ENCODE peak calls at places on chromosomes 4 and X, in eight cellular contexts. M is heart right ventricle, R is fibroblast of lung, F is trophoblast cell, L is left ventricle myocardium inferior, Q is uterus, Y is pancreas, C is tibial artery. T is an unnamed sample. For H3K4me1, the result is how much of the 10 kb centered on the place peaks cover.

GRCh38 chr4:161714022-161714751 is 449.6 kb downstream of the FSTL5 start:
- DNase-seq in M (no peak), R (peak), C (no peak), Y (no peak), F (no peak), L (no peak), Q (no peak), T (peak)

GRCh38 chrX:154473683-154474082 is 5.4 kb downstream of the LAGE3 start:
- DNase-seq in M (no peak), R (no peak), Y (no peak), Q (no peak), F (no peak), C (no peak), L (no peak), T (no peak)

GRCh38 chr4:138406881-138407280 is 164.7 kb upstream of the SLC7A11 start:
- DNase-seq in F (peak), M (no peak), R (peak), C (no peak), Y (no peak), Q (peak), L (no peak), T (peak)

GRCh38 chrX:70264784-70265183 is 3.4 kb upstream of the ARR3 start:
- DNase-seq in R (no peak), Q (no peak), L (no peak), C (no peak), F (no peak), M (no peak), Y (no peak), T (no peak)

GRCh38 chrX:109390556-109390955 is 91.3 kb downstream of the GUCY2F start:
- DNase-seq in F (peak), R (no peak), M (no peak), C (no peak), Y (no peak), Q (no peak), L (no peak), T (no peak)

GRCh38 chr4:37891221-37892159 is 606 bp downstream of the TBC1D1 start:
- DNase-seq in Q (peak), R (peak), Y (peak), C (peak), L (peak), F (peak), M (peak), T (no peak)

GRCh38 chr4:13844740-13845139 is 217.2 kb upstream of the BOD1L1 start:
- DNase-seq in M (no peak), F (no peak), L (no peak), Q (no peak), C (no peak), Y (no peak), R (no peak), T (no peak)

GRCh38 chr4:67634741-67635140 is 66.2 kb downstream of the UBA6 start:
- DNase-seq in R (no peak), M (no peak), Q (no peak), Y (no peak), C (no peak), L (no peak), F (no peak), T (no peak)

GRCh38 chrX:112636288-112636687 is 43.5 kb downstream of the LHFPL1 start:
- DNase-seq in F (no peak), C (no peak), Q (no peak), L (no peak), R (peak), M (no peak), Y (no peak), T (peak)

GRCh38 chr4:176879370-176880116 is 86.8 kb upstream of the VEGFC start:
- DNase-seq in R (no peak), Q (no peak), F (no peak), Y (no peak), C (no peak), L (no peak), M (no peak), T (no peak)

GRCh38 chr4:107709916-107710315 is 10.1 kb downstream of the PAPSS1 start:
- DNase-seq in M (no peak), F (peak), R (peak), C (no peak), Q (no peak), Y (no peak), L (no peak), T (no peak)

GRCh38 chrX:152927858-152928760 is 30.2 kb downstream of the ZNF185 start:
- DNase-seq in Q (no peak), M (no peak), L (no peak), C (no peak), Y (no peak), F (no peak), R (no peak), T (no peak)

GRCh38 chrX:17441965-17442364 is 67.0 kb downstream of the NHS start:
- DNase-seq in M (no peak), R (peak), Q (no peak), C (no peak), L (no peak), F (no peak), Y (no peak), T (peak)

GRCh38 chr4:72629540-72629939 is 60.5 kb upstream of the ADAMTS3 start:
- DNase-seq in C (no peak), F (peak), R (peak), L (no peak), Y (no peak), Q (no peak), M (no peak), T (peak)

GRCh38 chr4:184310881-184311709 is 93.4 kb upstream of the ENPP6 start:
- DNase-seq in Y (peak), F (no peak), Q (no peak), M (peak), L (peak), C (no peak), R (no peak), T (no peak)

GRCh38 chr4:83361416-83362196 is 27.0 kb upstream of the HPSE start:
- DNase-seq in F (no peak), L (no peak), R (peak), Q (no peak), M (no peak), Y (no peak), C (no peak), T (no peak)

GRCh38 chr4:8044244-8044643 is 104.6 kb upstream of the AFAP1 start:
- DNase-seq in M (no peak), Y (no peak), C (no peak), R (no peak), L (no peak), F (no peak), Q (no peak), T (no peak)

GRCh38 chr4:8046925-8047541 is 107.4 kb upstream of the AFAP1 start:
- DNase-seq in F (no peak), L (no peak), Y (no peak), Q (no peak), M (no peak), R (no peak), C (no peak), T (no peak)

GRCh38 chr4:8043596-8043995 is 103.9 kb upstream of the AFAP1 start:
- DNase-seq in M (no peak), R (no peak), F (no peak), L (no peak), Y (no peak), C (no peak), Q (no peak), T (no peak)

GRCh38 chr4:8045909-8046308 is 106.2 kb upstream of the AFAP1 start:
- DNase-seq in R (no peak), Y (no peak), M (no peak), C (no peak), F (no peak), L (no peak), Q (no peak), T (no peak)

GRCh38 chr4:8044699-8045098 is 105.0 kb upstream of the AFAP1 start:
- DNase-seq in M (no peak), R (no peak), F (no peak), Q (no peak), C (no peak), Y (no peak), L (no peak), T (no peak)
- H3K4me1 ChIP-seq in M (under half), R (under half), F (under half), Q (under half), C (under half), Y (under half), L (under half), T (under half)

GRCh38 chr4:23920716-23921446 is 31.0 kb upstream of the PPARGC1A start:
- DNase-seq in M (no peak), F (no peak), Y (no peak), L (no peak), C (no peak), Q (no peak), R (no peak), T (no peak)
- H3K27ac ChIP-seq in M (no peak), F (peak), Y (no peak), L (no peak), C (no peak), Q (no peak), R (no peak), T (no peak)

GRCh38 chrX:2696698-2697215 is 5.7 kb downstream of the CD99 start:
- DNase-seq in L (no peak), C (no peak), M (no peak), Y (no peak), Q (no peak), R (peak), F (peak), T (peak)

GRCh38 chrX:2698604-2699003 is 7.5 kb downstream of the CD99 start:
- DNase-seq in Y (no peak), C (no peak), L (no peak), F (peak), R (no peak), M (no peak), Q (no peak), T (no peak)

GRCh38 chrX:2697306-2697705 is 6.2 kb downstream of the CD99 start:
- DNase-seq in Q (no peak), M (no peak), F (no peak), C (no peak), Y (no peak), R (no peak), L (no peak), T (no peak)

GRCh38 chrX:2699959-2700358 is 8.9 kb downstream of the CD99 start:
- DNase-seq in C (no peak), Q (no peak), F (no peak), R (no peak), M (no peak), L (no peak), Y (no peak), T (no peak)

DNA sequence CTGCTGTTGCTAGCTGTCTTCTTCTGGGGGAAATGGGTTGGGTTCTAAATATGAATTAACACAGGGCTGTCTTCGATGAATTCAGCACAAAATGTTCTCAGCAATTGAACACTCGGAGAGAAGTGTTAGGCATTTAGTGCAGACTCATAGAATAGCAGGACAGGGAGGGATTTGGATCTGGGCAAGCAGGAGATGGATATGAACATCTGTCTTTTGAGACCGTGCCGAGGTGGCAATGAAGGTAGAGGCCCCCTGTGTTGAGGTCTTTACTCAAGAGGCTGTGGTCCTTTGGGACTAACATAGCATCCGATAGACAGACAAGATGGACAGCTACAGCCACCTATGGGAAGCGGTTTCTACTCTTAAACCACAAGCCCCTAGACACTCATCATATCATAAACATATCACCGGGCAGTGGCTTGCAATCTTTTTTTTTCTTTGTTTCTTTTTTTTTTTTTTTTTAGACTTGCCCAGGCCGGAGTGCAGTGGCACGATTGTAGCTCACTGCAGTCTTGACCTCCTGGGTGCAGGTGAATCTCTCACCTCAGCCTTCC is 6.7 kb downstream of the CD99 start:
- DNase-seq in M (no peak), Y (no peak), F (no peak), Q (no peak), R (peak), C (no peak), L (no peak), T (peak)
- H3K4me1 ChIP-seq in M (half or more), Y (under half), F (under half), Q (under half), R (under half), C (half or more), L (half or more), T (under half)

GRCh38 chrX:1502853-1503252 is 34.1 kb downstream of the P2RY8 start:
- DNase-seq in Y (no peak), F (no peak), C (no peak), L (no peak), R (no peak), Q (no peak), M (no peak), T (no peak)
- H3K27ac ChIP-seq in Y (no peak), F (no peak), C (no peak), L (peak), R (no peak), Q (no peak), M (peak), T (no peak)

DNA sequence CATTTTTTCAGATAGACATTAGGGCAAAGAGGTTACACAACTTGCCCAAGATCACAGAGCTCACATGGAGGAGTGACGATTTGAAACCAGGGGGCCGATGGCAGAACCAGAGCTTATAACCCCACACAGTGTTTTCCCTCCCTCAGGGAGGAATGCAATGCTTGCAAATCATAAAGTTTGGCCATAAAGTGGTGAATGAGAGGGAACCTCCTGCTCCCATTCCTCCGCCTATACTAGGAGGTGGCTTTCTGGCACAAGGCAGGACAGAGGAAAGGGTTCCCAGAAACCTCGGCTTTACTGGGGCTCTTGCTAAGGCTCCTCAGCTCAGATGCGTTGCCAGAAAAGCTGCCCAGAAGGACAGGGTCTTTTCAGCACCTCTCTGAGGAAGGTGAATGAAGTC is 19.3 kb downstream of the TMEM154 start:
- DNase-seq in R (no peak), Q (no peak), F (no peak), C (no peak), Y (no peak), M (no peak), L (no peak), T (no peak)
- H3K4me1 ChIP-seq in R (under half), Q (under half), F (under half), C (under half), Y (under half), M (under half), L (under half), T (under half)

DNA sequence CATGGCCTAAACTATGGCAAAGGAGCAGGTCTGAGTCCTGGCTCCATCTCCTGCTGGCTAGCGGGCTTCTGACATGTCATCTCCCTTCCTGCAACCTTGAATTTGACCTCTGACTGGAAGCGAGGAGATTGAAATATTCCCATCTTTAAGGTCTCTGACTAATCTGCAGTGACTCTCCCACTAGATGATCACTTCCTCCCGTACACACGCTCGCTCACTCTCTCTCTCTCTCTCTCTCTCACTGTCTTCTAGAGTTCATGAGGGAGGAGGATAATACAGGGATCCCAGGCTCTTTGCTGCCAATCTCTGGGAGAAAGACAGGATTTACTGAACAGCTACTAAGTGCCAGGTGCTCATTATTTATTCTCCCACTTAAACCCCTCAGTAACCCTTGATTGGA is 193.7 kb upstream of the C1QTNF7 start:
- DNase-seq in Q (peak), F (no peak), C (no peak), L (no peak), R (peak), M (no peak), Y (no peak), T (peak)
- H3K27ac ChIP-seq in Q (peak), F (no peak), C (peak), L (peak), R (peak), M (peak), Y (no peak), T (peak)

T was measured in astrocyte.